ENCODE peak calls at places on chromosomes 16 and 17, in nine cellular contexts. J is cortex of kidney; C is NCI-H1930; Y is neuronal stem cell; B is EH; R is A172; S is NCI-H2107; D is nephron progenitor cell; U is activated gamma-delta T cell treated with anti-CD3 and anti-CD28 coated beads, Interleukin-2, amount 50 U/mL, for 16 hours. X is an unnamed sample.

GRCh38 chr17:37605081-37605480 is 4.1 kb downstream of the SYNRG start:
- DNase-seq in U (no peak), D (no peak), R (no peak), J (no peak), Y (no peak), C (no peak), B (peak; percentile 79), S (no peak), X (no peak)

GRCh38 chr16:4962716-4963115 is 4.6 kb downstream of the SEC14L5 start:
- DNase-seq in J (no peak), D (no peak), B (no peak), U (no peak), R (no peak), C (no peak), Y (no peak), S (no peak), X (no peak)

GRCh38 chr16:69169051-69169450 is 17.9 kb upstream of the SNTB2 start:
- DNase-seq in U (no peak), C (no peak), D (no peak), S (no peak), J (no peak), B (no peak), R (no peak), Y (no peak), X (no peak)

GRCh38 chr17:17935321-17936271 is 36.6 kb downstream of the TOM1L2 start:
- DNase-seq in U (no peak), R (peak; percentile 90), B (peak; percentile 98), D (no peak), J (no peak), C (no peak), S (no peak), Y (no peak), X (no peak)

GRCh38 chr17:77501751-77502625 is 361.2 kb downstream of the SEC14L1 start:
- DNase-seq in S (no peak), B (no peak), Y (no peak), D (no peak), U (no peak), R (no peak), J (no peak), C (no peak), X (no peak)

GRCh38 chr17:19996502-19996901 is 12.7 kb upstream of the SPECC1 start:
- DNase-seq in B (no peak), C (no peak), D (peak; percentile 35), S (no peak), R (no peak), U (no peak), J (no peak), Y (no peak), X (no peak)

GRCh38 chr16:87556941-87557459 is 45.3 kb upstream of the JPH3 start:
- DNase-seq in C (no peak), R (no peak), Y (no peak), S (no peak), J (no peak), D (peak; percentile 38), U (no peak), B (no peak), X (no peak)

GRCh38 chr17:69523252-69523861 is 108.9 kb downstream of the MAP2K6 start:
- DNase-seq in J (no peak), Y (peak; percentile 20), S (peak; percentile 25), D (peak; percentile 16), C (peak; percentile 25), R (peak; percentile 53), U (no peak), B (peak; percentile 40), X (no peak)

GRCh38 chr17:16944334-16945140 is 27.4 kb downstream of the TNFRSF13B start:
- DNase-seq in B (no peak), Y (no peak), D (no peak), U (no peak), S (no peak), R (no peak), J (no peak), C (no peak), X (peak; percentile 10)

GRCh38 chr17:76260220-76260619 is 4.9 kb upstream of the UBALD2 start:
- DNase-seq in Y (no peak), J (no peak), B (no peak), D (no peak), S (no peak), C (no peak), U (no peak), R (no peak), X (no peak)

GRCh38 chr17:38419508-38419981 is 8.7 kb upstream of the ARHGAP23 start:
- DNase-seq in B (no peak), R (no peak), Y (no peak), U (no peak), D (no peak), J (no peak), C (no peak), S (no peak), X (no peak)

GRCh38 chr16:2719328-2720062 is 529 bp downstream of the PRSS27 start:
- DNase-seq in U (no peak), Y (no peak), B (no peak), D (no peak), J (no peak), C (no peak), S (no peak), R (no peak), X (no peak)

GRCh38 chr16:49556252-49557069 is 182.9 kb downstream of the C16orf78 start:
- DNase-seq in R (no peak), D (peak; percentile 33), J (no peak), S (no peak), B (peak; percentile 10), U (no peak), C (no peak), Y (peak; percentile 56), X (no peak)

GRCh38 chr17:33968350-33969044 is 286.6 kb upstream of the CCL2 start:
- DNase-seq in J (no peak), B (no peak), D (no peak), C (no peak), Y (no peak), R (peak; percentile 89), U (no peak), S (no peak), X (peak; percentile 28)

GRCh38 chr17:9432867-9433495 is 142.6 kb downstream of the STX8 start:
- DNase-seq in B (peak; percentile 32), R (no peak), D (no peak), C (no peak), J (no peak), S (no peak), Y (no peak), U (no peak), X (no peak)

GRCh38 chr17:82237083-82237745 is 8.4 kb downstream of the SLC16A3 start:
- DNase-seq in R (no peak), Y (no peak), D (no peak), J (no peak), U (no peak), C (no peak), S (no peak), B (peak; percentile 11), X (no peak)

X was measured in natural killer cell.